ENCODE peak calls at places on chromosomes 2 and 18, in five cellular contexts. U, M, T, B and S are unnamed samples. For H3K27me3, the result is how much of the 10 kb centered on the place peaks cover.

GRCh38 chr18:48928787-48929186 is 22.0 kb downstream of the SMAD7 start:
- DNase-seq in U (peak), M (peak), T (no peak), B (peak), S (no peak)

GRCh38 chr2:226661789-226662545 is 137.7 kb downstream of the IRS1 start:
- DNase-seq in U (no peak), M (peak), T (no peak), B (no peak), S (peak)

GRCh38 chr2:216736326-216736725 is 41.0 kb upstream of the IGFBP5 start:
- DNase-seq in U (no peak), M (no peak), T (no peak), B (no peak), S (no peak)

GRCh38 chr2:46187112-46187618 is 110.0 kb upstream of the EPAS1 start:
- DNase-seq in U (no peak), M (peak), T (no peak), B (no peak), S (peak)

GRCh38 chr2:240586919-240587800 is 626 bp downstream of the CAPN10 start:
- DNase-seq in U (peak), M (peak), T (peak), B (no peak), S (peak)

GRCh38 chr2:69798909-69799526 is 30.4 kb upstream of the GMCL1 start:
- DNase-seq in U (no peak), M (peak), T (peak), B (no peak), S (no peak)

GRCh38 chr2:20745924-20746555 is 76.9 kb downstream of the LDAH start:
- DNase-seq in U (no peak), M (peak), T (no peak), B (no peak), S (no peak)

GRCh38 chr2:45964226-45964841 is 312.9 kb downstream of the PRKCE start:
- DNase-seq in U (peak), M (peak), T (peak), B (peak), S (peak)

GRCh38 chr2:10721344-10722251 is at the start of gene ATP6V1C2:
- DNase-seq in U (peak), M (no peak), T (peak), B (peak), S (peak)

GRCh38 chr2:36277146-36277808 is 78.3 kb upstream of the CRIM1 start:
- DNase-seq in U (no peak), M (peak), T (no peak), B (no peak), S (peak)

GRCh38 chr2:223086360-223086981 is 34.5 kb downstream of the KCNE4 start:
- DNase-seq in U (no peak), M (peak), T (no peak), B (no peak), S (no peak)

GRCh38 chr18:48773821-48774220 is 176.9 kb downstream of the SMAD7 start:
- DNase-seq in U (no peak), M (no peak), T (peak), B (no peak), S (no peak)

GRCh38 chr18:77115461-77115907 is 17.1 kb downstream of the MBP start:
- DNase-seq in U (no peak), M (no peak), T (no peak), B (no peak), S (no peak)

GRCh38 chr2:10241641-10242430 is 60.9 kb upstream of the HPCAL1 start:
- DNase-seq in U (no peak), M (no peak), T (no peak), B (no peak), S (no peak)

GRCh38 chr2:112482309-112483046 is 522 bp downstream of the TTL start:
- DNase-seq in U (peak), M (peak), T (peak), B (peak), S (peak)

GRCh38 chr18:35289293-35290069 is 548 bp downstream of the ZSCAN30 start:
- DNase-seq in U (peak), M (peak), T (peak), B (peak), S (peak)

GRCh38 chr18:24395049-24395780 is 2.4 kb downstream of the OSBPL1A start:
- DNase-seq in U (no peak), M (no peak), T (no peak), B (no peak), S (no peak)

GRCh38 chr2:214765180-214765579 is 44.3 kb downstream of the BARD1 start:
- DNase-seq in U (no peak), M (peak), T (no peak), B (no peak), S (no peak)

GRCh38 chr2:74908763-74909444 is 49.5 kb upstream of the POLE4 start:
- DNase-seq in U (peak), M (peak), T (no peak), B (no peak), S (peak)

GRCh38 chr2:71736091-71736878 is 282.9 kb downstream of the DYSF start:
- DNase-seq in U (no peak), M (no peak), T (no peak), B (no peak), S (no peak)

GRCh38 chr18:23357992-23358594 is 95.0 kb upstream of the RIOK3 start:
- DNase-seq in U (no peak), M (peak), T (no peak), B (peak), S (no peak)

GRCh38 chr2:192017844-192018243 is 171.0 kb upstream of the CAVIN2 start:
- DNase-seq in U (no peak), M (no peak), T (no peak), B (no peak), S (no peak)
- H3K4me3 ChIP-seq in U (no peak), M (no peak), T (no peak), B (no peak), S (no peak)

DNA sequence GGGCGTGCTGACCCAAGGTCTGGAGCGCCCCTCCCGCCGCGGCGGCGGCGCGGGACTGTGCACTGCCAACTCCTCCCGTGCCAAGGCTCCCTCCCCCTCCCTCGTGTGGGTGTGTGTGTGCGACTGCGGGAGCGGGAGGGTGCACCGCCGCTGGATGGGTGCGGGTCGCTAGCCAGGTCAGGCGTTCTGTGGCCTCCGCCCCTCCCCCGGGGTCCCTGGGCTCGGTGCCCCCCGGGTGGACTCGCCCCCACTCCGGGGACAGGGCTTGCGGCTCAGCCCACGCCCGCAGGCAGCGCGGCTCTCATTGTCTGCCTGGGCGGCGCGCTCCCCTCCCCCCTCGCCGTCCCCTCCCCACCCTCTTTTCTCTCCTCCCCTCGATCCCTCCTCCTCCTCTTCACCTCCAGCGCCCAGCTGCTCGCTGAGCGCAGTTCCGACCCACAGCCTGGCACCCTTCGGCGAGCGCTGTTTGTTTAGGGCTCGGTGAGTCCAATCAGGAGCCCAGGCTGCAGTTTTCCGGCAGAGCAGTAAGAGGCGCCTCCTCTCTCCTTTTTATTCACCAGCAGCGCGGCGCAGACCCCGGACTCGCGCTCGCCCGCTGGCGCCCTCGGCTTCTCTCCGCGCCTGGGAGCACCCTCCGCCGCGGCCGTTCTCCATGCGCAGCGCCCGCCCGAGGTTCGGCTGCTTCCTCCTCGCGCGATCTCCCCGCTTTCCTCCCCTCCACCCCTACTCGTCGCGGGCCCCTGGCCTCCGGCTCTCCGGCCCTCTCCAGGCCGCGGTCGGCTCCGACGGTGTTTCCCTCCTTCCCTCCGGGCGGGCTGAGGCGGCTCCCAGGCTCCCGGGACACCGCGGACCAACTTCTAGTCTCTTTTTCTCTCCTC is at the start of gene GATA6:
- DNase-seq in U (peak), M (peak), T (peak), B (peak), S (peak)
- H3K27me3 ChIP-seq in U (half or more), M (under half), T (under half), B (under half), S (under half)

GRCh38 chr2:57726294-57726693 is 320.3 kb upstream of the VRK2 start:
- DNase-seq in U (no peak), M (no peak), T (no peak), B (no peak), S (no peak)

DNA sequence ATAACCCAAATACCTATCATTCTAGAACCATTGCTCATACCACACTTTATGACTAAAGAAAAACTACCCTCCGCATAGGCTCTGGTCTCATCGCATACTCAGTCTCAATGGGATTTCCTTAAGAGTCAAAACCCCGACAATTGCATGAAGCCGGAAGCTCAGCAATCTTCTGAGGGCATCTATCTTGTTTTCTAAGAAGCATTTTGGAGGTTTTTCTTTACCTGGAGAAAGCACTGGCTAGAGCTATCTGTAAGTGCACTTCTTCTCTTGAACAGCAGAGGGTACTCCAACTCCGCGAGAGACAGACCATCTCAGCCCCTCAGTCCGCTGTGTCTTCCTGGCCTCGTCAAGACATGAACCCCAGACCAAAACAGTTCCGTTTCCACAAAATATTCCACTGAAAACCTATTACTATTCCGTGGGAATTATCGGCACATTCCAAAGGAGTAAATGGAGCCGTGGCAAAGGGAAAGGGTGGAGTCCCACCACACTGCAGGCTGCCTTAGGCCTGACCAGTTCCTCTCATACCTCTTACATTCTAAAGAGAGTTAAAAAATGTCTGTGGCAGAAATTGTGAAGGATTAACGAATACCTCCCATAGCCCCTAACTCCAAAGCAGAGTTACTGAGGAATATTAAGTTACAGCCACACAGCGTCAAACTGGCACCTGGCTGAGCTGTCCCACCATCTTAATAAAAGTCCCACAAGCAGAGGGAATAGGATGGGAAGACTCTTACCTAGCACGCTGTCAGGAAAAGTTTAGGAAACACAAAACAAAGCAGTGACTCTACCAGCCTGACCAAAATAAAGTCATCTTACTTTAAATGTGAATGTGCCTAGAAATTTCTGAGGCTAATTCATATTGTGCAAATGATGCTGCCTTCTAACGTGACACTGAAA is 325.6 kb upstream of the VRK2 start:
- DNase-seq in U (peak), M (peak), T (peak), B (peak), S (peak)
- H3K4me3 ChIP-seq in U (peak), M (peak), T (no peak), B (peak), S (no peak)

DNA sequence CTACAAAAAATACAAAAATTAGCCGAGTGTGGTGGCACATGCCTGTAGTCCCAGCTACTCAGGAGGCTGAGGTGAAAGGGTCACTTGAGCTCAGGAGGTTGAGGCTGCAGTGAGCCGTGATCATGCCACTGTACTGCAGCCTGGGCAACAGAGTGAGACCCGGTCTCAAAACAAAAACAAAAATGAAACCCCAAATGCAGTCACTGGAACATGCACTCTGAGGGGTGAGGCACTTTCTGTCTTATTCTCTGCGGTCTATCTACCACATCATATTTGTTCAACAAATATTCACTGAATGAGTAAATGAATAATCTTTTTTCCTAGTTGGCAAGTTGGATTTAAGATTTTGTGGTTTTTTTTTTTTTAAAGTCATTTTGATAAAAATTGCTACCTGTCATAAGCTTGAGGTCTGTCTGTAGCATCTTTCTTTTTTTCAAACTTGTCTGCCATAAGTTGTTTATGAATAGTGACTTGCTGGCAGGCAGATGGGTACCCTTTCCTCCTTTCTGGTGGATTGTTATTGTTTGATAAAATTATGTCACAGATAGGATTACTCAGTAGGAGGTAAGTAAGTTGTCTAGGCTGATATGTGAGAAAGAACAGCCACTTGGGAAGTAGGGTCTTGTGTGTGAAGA is 11.8 kb downstream of the CHRNA1 start:
- DNase-seq in U (no peak), M (no peak), T (no peak), B (no peak), S (no peak)
- H3K27me3 ChIP-seq in U (under half), M (under half), T (under half), B (under half), S (under half)